ENCODE peak calls at places on chromosomes 12 and 14, in four cellular contexts. B, V, J and M are unnamed samples. For H3K27me3, the result is how much of the 10 kb centered on the place peaks cover.

GRCh38 chr14:24818054-24818822 is 184.2 kb upstream of the GZMB start:
- DNase-seq in B (peak), V (no peak), J (no peak), M (no peak)

GRCh38 chr12:95788637-95789036 is 1.9 kb downstream of the NTN4 start:
- DNase-seq in B (peak), V (no peak), J (no peak), M (no peak)

GRCh38 chr12:15648564-15648963 is 140.6 kb downstream of the EPS8 start:
- DNase-seq in B (no peak), V (no peak), J (no peak), M (no peak)

GRCh38 chr12:81080431-81080983 is 2.6 kb downstream of the ACSS3 start:
- DNase-seq in B (peak), V (no peak), J (no peak), M (no peak)

GRCh38 chr14:69943084-69943797 is 64.0 kb downstream of the SMOC1 start:
- DNase-seq in B (no peak), V (no peak), J (no peak), M (no peak)

GRCh38 chr12:68559984-68560822 is 50.5 kb upstream of the RAP1B start:
- DNase-seq in B (peak), V (peak), J (no peak), M (no peak)

GRCh38 chr14:85528080-85528881 is 1.7 kb upstream of the FLRT2 start:
- DNase-seq in B (peak), V (peak), J (no peak), M (no peak)

GRCh38 chr12:66636771-66637170 is 42.1 kb downstream of the GRIP1 start:
- DNase-seq in B (no peak), V (peak), J (no peak), M (no peak)

GRCh38 chr14:97159124-97159523 is 361.9 kb downstream of the VRK1 start:
- DNase-seq in B (no peak), V (no peak), J (no peak), M (no peak)

GRCh38 chr12:116672842-116673516 is 64.9 kb downstream of the SPRING1 start:
- DNase-seq in B (no peak), V (no peak), J (no peak), M (peak)

GRCh38 chr12:105764216-105764835 is 374.4 kb downstream of the NUAK1 start:
- DNase-seq in B (peak), V (no peak), J (no peak), M (no peak)

GRCh38 chr14:89352976-89353817 is 63.8 kb downstream of the FOXN3 start:
- DNase-seq in B (no peak), V (no peak), J (no peak), M (no peak)

GRCh38 chr14:100679707-100680438 is 46.8 kb upstream of the DLK1 start:
- DNase-seq in B (peak), V (no peak), J (no peak), M (no peak)

GRCh38 chr12:14845350-14845750 is 2.0 kb upstream of the ART4 start:
- DNase-seq in B (peak), V (peak), J (peak), M (peak)

GRCh38 chr12:103715494-103715893 is 125.5 kb downstream of the NT5DC3 start:
- DNase-seq in B (no peak), V (no peak), J (no peak), M (no peak)

GRCh38 chr14:88792572-88793258 is at the start of gene EML5:
- DNase-seq in B (peak), V (peak), J (peak), M (peak)

GRCh38 chr12:120879102-120879501 is 25.1 kb downstream of the SPPL3 start:
- DNase-seq in B (no peak), V (no peak), J (no peak), M (no peak)

GRCh38 chr12:115871714-115872113 is 405.8 kb downstream of the MED13L start:
- DNase-seq in B (peak), V (no peak), J (no peak), M (no peak)

GRCh38 chr14:56173360-56173922 is 55.2 kb downstream of the PELI2 start:
- DNase-seq in B (no peak), V (no peak), J (no peak), M (no peak)

GRCh38 chr12:76024942-76025600 is 6.5 kb downstream of the PHLDA1 start:
- DNase-seq in B (peak), V (no peak), J (no peak), M (no peak)

GRCh38 chr12:83573676-83574075 is 887.0 kb downstream of the TMTC2 start:
- DNase-seq in B (peak), V (peak), J (no peak), M (no peak)

GRCh38 chr12:109764123-109764522 is 50.5 kb downstream of the FAM222A start:
- DNase-seq in B (no peak), V (no peak), J (no peak), M (no peak)
- TF ChIP-seq CTCF in B (no peak), V (no peak), J (no peak), M (no peak)

DNA sequence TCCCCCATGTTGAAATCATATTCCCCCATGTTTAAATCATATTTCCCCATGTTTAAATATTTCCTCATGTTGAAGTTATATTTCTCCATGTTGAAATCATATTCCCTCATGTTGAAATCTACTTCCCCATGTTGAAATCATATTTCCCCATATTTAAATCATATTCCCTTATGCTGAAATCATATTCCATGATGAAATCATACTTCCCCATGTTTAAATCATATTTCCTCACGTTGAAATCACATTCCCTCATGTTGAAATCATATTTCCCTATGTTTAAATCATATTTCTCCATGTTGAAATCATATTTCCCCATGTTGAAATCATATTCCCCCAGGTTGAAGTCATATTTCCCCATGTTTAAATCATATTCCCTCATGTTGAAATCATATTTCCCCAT is 34.6 kb upstream of the ADGRD1 start:
- DNase-seq in B (no peak), V (no peak), J (no peak), M (no peak)
- H3K27me3 ChIP-seq in B (under half), V (under half), J (under half), M (under half)

DNA sequence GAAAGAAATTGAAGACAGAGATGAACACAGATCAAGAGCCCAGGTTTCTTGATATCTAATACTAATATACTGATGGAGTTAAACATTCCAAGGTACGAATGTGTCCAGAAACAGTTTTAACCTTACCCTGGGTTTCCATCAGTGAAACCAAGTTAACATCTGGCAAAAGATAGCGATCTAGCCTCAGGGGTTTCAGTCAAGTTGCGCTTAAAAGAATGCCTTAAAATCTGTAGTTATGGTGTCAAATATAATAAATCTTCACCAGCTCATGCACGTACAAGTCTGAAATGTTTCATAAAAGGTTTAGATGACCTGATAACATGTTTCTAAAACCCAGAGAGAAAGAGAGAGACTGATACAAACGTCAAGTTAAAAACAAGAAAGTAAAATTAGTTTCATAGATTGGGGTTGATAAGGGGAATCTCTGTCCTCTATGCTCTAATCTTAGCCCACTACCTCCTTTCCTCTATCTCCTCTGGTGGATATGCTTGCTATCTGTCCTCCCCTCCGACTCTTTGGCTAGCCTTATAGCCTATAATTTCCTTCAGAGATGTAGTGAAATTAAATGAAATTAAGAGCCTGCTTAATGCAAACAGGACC is 18.6 kb upstream of the FOS start:
- DNase-seq in B (no peak), V (no peak), J (no peak), M (no peak)
- H3K4me3 ChIP-seq in B (no peak), V (no peak), J (no peak), M (no peak)

GRCh38 chr12:3227076-3227975 is 150.1 kb downstream of the TSPAN9 start:
- DNase-seq in B (no peak), V (no peak), J (no peak), M (no peak)
- TF ChIP-seq CTCF in B (no peak), V (no peak), J (no peak), M (peak)

DNA sequence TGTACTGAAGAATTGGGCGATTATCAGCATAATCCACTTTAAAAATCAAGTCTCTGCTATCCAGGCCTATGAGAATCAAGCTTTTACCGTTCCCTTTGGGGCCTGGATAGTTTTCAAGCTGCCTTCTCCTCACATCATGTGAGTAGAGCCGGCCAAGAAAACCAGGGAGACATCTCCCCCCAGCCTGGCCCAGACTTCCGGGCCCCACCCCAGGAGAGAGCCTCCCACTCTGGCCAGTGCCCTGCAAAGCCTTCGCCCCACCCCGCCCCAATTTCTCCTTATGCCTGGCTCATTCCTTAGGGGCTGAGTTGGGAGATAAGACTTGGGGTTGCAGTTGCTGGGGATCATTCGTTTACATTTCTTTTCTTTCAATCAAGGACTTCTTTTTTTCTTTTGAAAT is 1.4 kb upstream of the TMEM132C start:
- DNase-seq in B (no peak), V (no peak), J (no peak), M (no peak)
- H3K27me3 ChIP-seq in B (half or more), V (under half), J (under half), M (under half)

GRCh38 chr14:94768141-94768520 is 1.8 kb downstream of the GSC start:
- DNase-seq in B (no peak), V (no peak), J (no peak), M (no peak)

GRCh38 chr14:94770251-94770749 is 387 bp upstream of the GSC start:
- DNase-seq in B (no peak), V (no peak), J (no peak), M (no peak)

GRCh38 chr14:94767321-94767878 is 2.5 kb downstream of the GSC start:
- DNase-seq in B (no peak), V (no peak), J (no peak), M (no peak)

GRCh38 chr14:94769413-94770250 is at the start of gene GSC:
- DNase-seq in B (peak), V (no peak), J (no peak), M (no peak)

GRCh38 chr14:94768521-94769412 is 1.1 kb downstream of the GSC start:
- DNase-seq in B (peak), V (peak), J (no peak), M (no peak)
- H3K4me3 ChIP-seq in B (peak), V (peak), J (peak), M (no peak)

DNA sequence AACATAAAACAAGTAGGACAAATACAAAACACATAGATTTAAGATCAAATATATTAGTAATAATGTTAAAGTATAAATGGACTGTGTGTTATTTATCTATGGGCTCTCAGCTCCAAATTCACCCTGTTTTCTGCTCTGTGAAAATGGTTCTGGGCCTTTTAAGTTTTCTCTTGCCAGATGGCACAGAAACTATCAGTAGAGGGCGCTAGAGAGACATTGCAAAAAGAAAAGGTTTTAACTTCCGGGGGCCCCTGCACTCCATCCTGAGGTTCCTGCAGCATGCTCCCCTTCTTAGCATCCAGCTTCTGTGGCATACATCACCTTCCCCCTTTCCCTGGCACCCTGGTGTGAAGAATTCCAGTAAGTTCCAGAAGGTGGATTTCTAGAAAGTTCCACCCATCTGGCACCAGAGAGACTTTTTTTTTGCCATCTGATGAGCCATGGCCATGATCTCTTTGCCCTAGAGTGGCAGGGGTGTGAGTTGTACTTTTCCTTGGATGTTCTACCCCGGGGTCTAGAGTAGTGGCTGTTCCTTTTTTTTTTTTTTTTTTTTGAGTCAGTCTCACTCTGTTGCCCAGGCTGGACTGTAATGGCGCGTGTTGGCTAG is 29.3 kb downstream of the ZCRB1 start:
- DNase-seq in B (peak), V (no peak), J (no peak), M (peak)
- TF ChIP-seq CTCF in B (peak), V (no peak), J (no peak), M (peak)

DNA sequence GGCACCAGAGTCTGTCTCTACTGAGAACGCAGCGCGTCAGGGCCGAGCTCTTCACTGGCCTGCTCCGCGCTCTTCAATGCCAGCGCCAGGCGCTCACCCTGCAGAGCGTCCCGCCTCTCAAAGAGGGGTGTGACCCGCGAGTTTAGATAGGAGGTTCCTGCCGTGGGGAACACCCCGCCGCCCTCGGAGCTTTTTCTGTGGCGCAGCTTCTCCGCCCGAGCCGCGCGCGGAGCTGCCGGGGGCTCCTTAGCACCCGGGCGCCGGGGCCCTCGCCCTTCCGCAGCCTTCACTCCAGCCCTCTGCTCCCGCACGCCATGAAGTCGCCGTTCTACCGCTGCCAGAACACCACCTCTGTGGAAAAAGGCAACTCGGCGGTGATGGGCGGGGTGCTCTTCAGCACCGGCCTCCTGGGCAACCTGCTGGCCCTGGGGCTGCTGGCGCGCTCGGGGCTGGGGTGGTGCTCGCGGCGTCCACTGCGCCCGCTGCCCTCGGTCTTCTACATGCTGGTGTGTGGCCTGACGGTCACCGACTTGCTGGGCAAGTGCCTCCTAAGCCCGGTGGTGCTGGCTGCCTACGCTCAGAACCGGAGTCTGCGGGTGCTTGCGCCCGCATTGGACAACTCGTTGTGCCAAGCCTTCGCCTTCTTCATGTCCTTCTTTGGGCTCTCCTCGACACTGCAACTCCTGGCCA is at the start of gene PTGDR:
- DNase-seq in B (peak), V (peak), J (no peak), M (peak)
- H3K27me3 ChIP-seq in B (half or more), V (under half), J (under half), M (under half)

GRCh38 chr14:105065280-105066228 is at the start of gene GPR132:
- DNase-seq in B (peak), V (no peak), J (peak), M (peak)
- H3K4me3 ChIP-seq in B (no peak), V (peak), J (peak), M (peak)

DNA sequence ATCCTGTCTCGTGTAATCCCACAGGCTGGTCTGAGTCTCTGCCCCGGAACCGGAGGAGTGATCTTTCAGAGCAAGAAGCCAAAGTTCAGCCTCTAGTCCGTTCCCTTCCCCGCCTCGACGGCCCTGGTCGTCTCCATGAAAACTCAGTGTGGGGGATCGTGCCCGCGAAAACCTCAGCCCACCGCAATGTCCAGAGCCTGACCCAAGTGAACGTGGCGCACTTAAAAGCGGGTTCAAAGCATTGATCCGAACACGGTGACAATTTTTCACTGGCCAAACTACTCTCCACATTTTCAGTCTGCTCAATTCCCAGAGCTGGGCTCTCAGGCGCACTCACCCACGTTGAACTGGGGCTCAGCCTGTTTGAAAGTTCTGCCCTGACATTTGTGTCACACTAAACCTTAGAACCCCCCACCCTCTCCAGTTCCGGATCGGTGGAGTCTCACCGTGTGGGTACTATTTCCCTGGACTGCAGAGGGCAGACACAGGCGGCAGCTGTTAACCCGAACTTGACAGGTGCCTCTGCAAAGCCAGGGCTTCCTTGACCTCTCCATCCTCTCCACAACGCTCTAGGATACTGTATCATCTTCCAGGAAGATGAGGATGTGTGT is 883 bp upstream of the PRICKLE1 start:
- DNase-seq in B (peak), V (peak), J (no peak), M (peak)
- TF ChIP-seq CTCF in B (no peak), V (no peak), J (no peak), M (no peak)